ENCODE peak calls at places on chromosome 6, in ten cellular contexts. C is OCI-M1; U is effector memory CD4-positive, alpha-beta T cell; G is RWPE1; L is adrenal gland; R is CD14-positive monocyte; Y is renal cortical epithelial cell; Q is ELR; F is stimulated activated CD4-positive, alpha-beta T cell treated with anti-CD3 and anti-CD28 coated beads, Interleukin-4, amount 100 ng/mL, for 48 hours; K is RKO. W is an unnamed sample.
A peak's percentile ranks its signal among the peaks of the same experiment; 100 is the strongest.

GRCh38 chr6:37575221-37575620 is 75.5 kb upstream of the CCDC167 start:
- DNase-seq in G (no peak), K (no peak), F (no peak), U (no peak), C (no peak), L (no peak), Y (no peak), Q (no peak), R (no peak), W (no peak)

GRCh38 chr6:96836579-96837137 is 619 bp downstream of the GPR63 start:
- DNase-seq in C (peak; percentile 75), U (no peak), Q (peak; percentile 45), L (peak; percentile 10), K (peak; percentile 30), F (no peak), Y (no peak), R (no peak), G (no peak), W (no peak)

GRCh38 chr6:37874726-37875125 is 55.2 kb downstream of the ZFAND3 start:
- DNase-seq in R (no peak), Q (no peak), U (no peak), Y (no peak), L (no peak), G (no peak), K (no peak), F (no peak), C (no peak), W (no peak)

GRCh38 chr6:36268478-36269248 is 1.2 kb upstream of the PNPLA1 start:
- DNase-seq in R (no peak), Y (no peak), L (peak; percentile 75), F (no peak), K (no peak), U (no peak), C (no peak), Q (no peak), G (no peak), W (no peak)

GRCh38 chr6:110201141-110201848 is 21.1 kb downstream of the CDC40 start:
- DNase-seq in Y (no peak), G (no peak), Q (no peak), L (no peak), F (no peak), U (no peak), C (peak; percentile 78), R (no peak), K (no peak), W (no peak)

GRCh38 chr6:34679552-34680255 is 16.9 kb downstream of the ILRUN start:
- DNase-seq in C (peak; percentile 35), F (no peak), Y (no peak), L (no peak), K (no peak), Q (no peak), G (no peak), R (no peak), U (no peak), W (no peak)

GRCh38 chr6:148968636-148969270 is 221.9 kb downstream of the UST start:
- DNase-seq in L (no peak), K (no peak), Y (no peak), U (no peak), Q (no peak), G (no peak), F (no peak), C (no peak), R (no peak), W (no peak)

GRCh38 chr6:91634791-91635190 is 1047.9 kb upstream of the MAP3K7 start:
- DNase-seq in G (peak; percentile 2), R (no peak), C (peak; percentile 24), K (no peak), Y (peak; percentile 18), F (no peak), Q (no peak), L (no peak), U (no peak), W (no peak)

GRCh38 chr6:84728602-84729001 is 35.8 kb downstream of the TBX18 start:
- DNase-seq in K (peak; percentile 50), G (peak; percentile 26), Q (peak; percentile 70), F (no peak), R (no peak), U (no peak), L (no peak), Y (peak; percentile 39), C (peak; percentile 61), W (no peak)

GRCh38 chr6:140379919-140380318 is 1005.5 kb upstream of the CITED2 start:
- DNase-seq in K (no peak), G (no peak), Y (peak; percentile 41), F (no peak), L (no peak), U (no peak), C (no peak), Q (peak; percentile 41), R (no peak), W (no peak)

GRCh38 chr6:41284726-41285125 is 1.8 kb downstream of the TREM1 start:
- DNase-seq in Q (peak; percentile 20), K (no peak), C (no peak), G (no peak), U (no peak), Y (peak; percentile 56), F (no peak), L (no peak), R (no peak), W (no peak)

GRCh38 chr6:78528926-78529325 is 338.4 kb upstream of the IRAK1BP1 start:
- DNase-seq in R (no peak), C (no peak), G (no peak), U (no peak), L (no peak), F (no peak), Q (no peak), Y (no peak), K (no peak), W (no peak)

GRCh38 chr6:34317172-34317477 is 68.3 kb upstream of the SMIM29 start:
- DNase-seq in G (no peak), Y (no peak), F (no peak), C (no peak), U (no peak), Q (no peak), L (no peak), K (no peak), R (no peak), W (no peak)

GRCh38 chr6:91087864-91088263 is 501.0 kb upstream of the MAP3K7 start:
- DNase-seq in G (no peak), K (no peak), U (no peak), Q (no peak), F (no peak), C (no peak), R (no peak), Y (peak; percentile 19), L (no peak), W (no peak)

GRCh38 chr6:105733556-105734162 is 330.8 kb upstream of the PREP start:
- DNase-seq in U (no peak), G (peak; percentile 8), C (peak; percentile 70), F (no peak), K (peak; percentile 58), R (no peak), Y (peak; percentile 56), L (no peak), Q (peak; percentile 73), W (no peak)

GRCh38 chr6:169800668-169801395 is 49.4 kb downstream of the ERMARD start:
- DNase-seq in Q (peak; percentile 48), L (peak; percentile 59), R (no peak), U (no peak), G (peak; percentile 33), Y (peak; percentile 81), F (no peak), C (no peak), K (peak; percentile 60), W (peak; percentile 11)

GRCh38 chr6:11426571-11426970 is 111.0 kb upstream of the TMEM170B start:
- DNase-seq in G (no peak), Q (no peak), R (no peak), F (no peak), K (no peak), C (no peak), U (no peak), Y (peak; percentile 50), L (no peak), W (no peak)

GRCh38 chr6:71510057-71510713 is 221.6 kb downstream of the OGFRL1 start:
- DNase-seq in K (peak; percentile 49), R (no peak), G (peak; percentile 53), C (peak; percentile 51), Q (peak; percentile 78), Y (peak; percentile 84), U (no peak), F (no peak), L (peak; percentile 33), W (no peak)

GRCh38 chr6:158958504-158959386 is 41.3 kb downstream of the RSPH3 start:
- DNase-seq in Q (peak; percentile 10), U (no peak), F (no peak), Y (no peak), C (no peak), R (no peak), L (no peak), K (no peak), G (no peak), W (no peak)

GRCh38 chr6:9250852-9251251 is 815.5 kb upstream of the SLC35B3 start:
- DNase-seq in Q (peak; percentile 66), Y (peak; percentile 57), G (peak; percentile 41), K (peak; percentile 8), U (no peak), C (peak; percentile 33), L (no peak), R (no peak), F (no peak), W (no peak)

GRCh38 chr6:24537082-24537699 is 42.4 kb downstream of the ALDH5A1 start:
- DNase-seq in Q (no peak), Y (no peak), R (no peak), G (no peak), L (no peak), C (no peak), K (no peak), F (no peak), U (no peak), W (no peak)

GRCh38 chr6:166105341-166106075 is 62.1 kb downstream of the TBXT start:
- DNase-seq in G (no peak), C (no peak), R (no peak), U (no peak), Q (no peak), Y (no peak), L (no peak), F (no peak), K (no peak), W (no peak)

GRCh38 chr6:95693108-95693507 is 115.8 kb downstream of the MANEA start:
- DNase-seq in R (no peak), F (no peak), L (no peak), Y (peak; percentile 1), K (peak; percentile 46), C (peak; percentile 58), U (no peak), G (peak; percentile 2), Q (no peak), W (no peak)

GRCh38 chr6:158825038-158825950 is 6.1 kb upstream of the EZR start:
- DNase-seq in C (no peak), L (no peak), U (no peak), R (no peak), Q (no peak), Y (no peak), K (no peak), F (no peak), G (no peak), W (no peak)

GRCh38 chr6:6657085-6657819 is 68.7 kb downstream of the LY86 start:
- DNase-seq in R (no peak), U (no peak), L (no peak), F (no peak), Q (no peak), G (no peak), K (no peak), Y (no peak), C (peak; percentile 72), W (no peak)